ENCODE peak calls at places on chromosomes 7 and 10, in seven cellular contexts. U is A549; L is substantia nigra; Z is adipocyte; D is anterior cingulate cortex; O is LoVo; F is stimulated activated CD4-positive, alpha-beta T cell treated with anti-CD3 and anti-CD28 coated beads, Interleukin-1b, Interleukin-23, amount 100 ng/mL, for 24 hours. N is an unnamed sample.

GRCh38 chr7:129975309-129975708 is 22.5 kb upstream of the UBE2H start:
- DNase-seq in Z (no peak), U (no peak), O (no peak), D (no peak), F (no peak), L (no peak), N (no peak)

GRCh38 chr10:62231371-62231770 is 37.3 kb downstream of the RTKN2 start:
- DNase-seq in O (no peak), F (no peak), L (no peak), U (peak; percentile 36), Z (peak; percentile 87), D (no peak), N (no peak)

GRCh38 chr10:96999337-96999736 is 167.2 kb downstream of the LCOR start:
- DNase-seq in O (no peak), L (no peak), U (no peak), D (no peak), Z (no peak), F (no peak), N (no peak)

GRCh38 chr10:101403161-101403560 is 49.2 kb downstream of the BTRC start:
- DNase-seq in U (no peak), L (no peak), Z (no peak), F (no peak), O (no peak), D (no peak), N (no peak)

GRCh38 chr10:32199724-32200394 is 143.6 kb upstream of the KIF5B start:
- DNase-seq in O (peak; percentile 26), U (no peak), D (no peak), F (no peak), L (no peak), Z (no peak), N (no peak)

GRCh38 chr10:62541811-62542210 is 167.6 kb downstream of the ZNF365 start:
- DNase-seq in Z (no peak), F (no peak), L (no peak), O (no peak), D (no peak), U (no peak), N (no peak)

GRCh38 chr7:106893591-106893990 is 28.5 kb downstream of the PIK3CG start:
- DNase-seq in O (no peak), L (no peak), D (no peak), U (no peak), Z (no peak), F (no peak), N (no peak)

GRCh38 chr7:150898475-150899011 is 46.2 kb downstream of the AOC1 start:
- DNase-seq in U (peak; percentile 68), D (peak; percentile 58), Z (peak; percentile 86), L (peak; percentile 25), F (peak; percentile 70), O (peak; percentile 78), N (peak; percentile 35)

GRCh38 chr7:51930834-51931233 is 614.2 kb upstream of the COBL start:
- DNase-seq in O (no peak), Z (no peak), U (no peak), L (no peak), F (no peak), D (no peak), N (no peak)

GRCh38 chr10:127486355-127486754 is 62.8 kb upstream of the NPS start:
- DNase-seq in D (no peak), Z (no peak), O (no peak), F (no peak), L (no peak), U (no peak), N (peak; percentile 9)

GRCh38 chr7:67359900-67360299 is 363.3 kb downstream of the TYW1 start:
- DNase-seq in L (no peak), F (no peak), O (no peak), Z (no peak), U (no peak), D (no peak), N (no peak)

GRCh38 chr7:44225566-44226395 is 25.0 kb downstream of the YKT6 start:
- DNase-seq in U (no peak), L (no peak), F (no peak), Z (no peak), O (no peak), D (no peak), N (no peak)

GRCh38 chr7:148044173-148044572 is 546.4 kb upstream of the C7orf33 start:
- DNase-seq in L (no peak), D (no peak), O (no peak), Z (no peak), F (no peak), U (no peak), N (peak; percentile 83)

GRCh38 chr7:82897500-82897899 is 265.2 kb downstream of the PCLO start:
- DNase-seq in D (no peak), F (no peak), L (no peak), Z (no peak), O (no peak), U (no peak), N (no peak)

GRCh38 chr10:49556723-49557122 is 17.8 kb upstream of the ERCC6 start:
- DNase-seq in O (no peak), D (no peak), U (no peak), L (no peak), Z (no peak), F (no peak), N (no peak)

GRCh38 chr10:36634916-36635315 is 490.5 kb upstream of the ANKRD30A start:
- DNase-seq in L (no peak), U (no peak), D (no peak), Z (peak; percentile 51), O (no peak), F (no peak), N (no peak)

GRCh38 chr10:69049564-69049955 is 38.3 kb upstream of the SRGN start:
- DNase-seq in F (no peak), O (no peak), L (no peak), D (no peak), U (no peak), Z (no peak), N (no peak)

GRCh38 chr10:52115823-52116222 is 198.3 kb upstream of the DKK1 start:
- DNase-seq in F (no peak), D (no peak), L (no peak), O (no peak), U (peak; percentile 25), Z (no peak), N (no peak)

GRCh38 chr10:77899080-77899477 is 27.5 kb downstream of the DLG5 start:
- DNase-seq in L (no peak), O (peak; percentile 89), U (peak; percentile 51), D (no peak), F (no peak), Z (peak; percentile 61), N (no peak)

GRCh38 chr10:20877554-20877953 is 19.6 kb downstream of the NEBL start:
- DNase-seq in L (no peak), D (no peak), U (no peak), F (no peak), O (no peak), Z (no peak), N (no peak)

GRCh38 chr7:24882989-24883631 is 96.9 kb downstream of the OSBPL3 start:
- DNase-seq in F (no peak), Z (peak; percentile 60), L (no peak), D (no peak), U (no peak), O (no peak), N (no peak)

GRCh38 chr7:50306491-50307367 is 2.2 kb downstream of the IKZF1 start:
- DNase-seq in D (no peak), O (no peak), F (no peak), Z (no peak), L (no peak), U (no peak), N (no peak)

GRCh38 chr10:109427421-109427820 is 495.9 kb downstream of the XPNPEP1 start:
- DNase-seq in O (no peak), D (no peak), L (no peak), F (no peak), Z (peak; percentile 53), U (no peak), N (no peak)

GRCh38 chr10:86100581-86101061 is 266.0 kb downstream of the GRID1 start:
- DNase-seq in L (no peak), U (peak; percentile 47), D (no peak), Z (peak; percentile 0), F (no peak), O (peak; percentile 16), N (no peak)

GRCh38 chr7:85719981-85720963 is 533.4 kb upstream of the SEMA3D start:
- DNase-seq in U (peak; percentile 45), Z (peak; percentile 88), L (no peak), O (peak; percentile 15), D (no peak), F (no peak), N (no peak)

GRCh38 chr10:101940916-101941315 is 97.3 kb upstream of the KCNIP2 start:
- DNase-seq in U (no peak), L (no peak), D (no peak), F (no peak), O (no peak), Z (no peak), N (no peak)

GRCh38 chr10:132148261-132149251 is 38.2 kb upstream of the DPYSL4 start:
- DNase-seq in D (no peak), F (no peak), Z (no peak), L (no peak), O (no peak), U (no peak), N (no peak)

GRCh38 chr7:55034776-55035175 is 16.0 kb downstream of the EGFR start:
- DNase-seq in O (no peak), F (no peak), L (no peak), Z (no peak), D (no peak), U (no peak), N (no peak)